ENCODE peak calls at places on chromosomes 1 and 21, in four cellular contexts. X is ovary, D is coronary artery, P is RWPE1. E is an unnamed sample.

GRCh38 chr1:167431261-167431908 is 86.9 kb downstream of the CD247 start:
- DNase-seq in X (no peak), D (no peak), P (no peak), E (no peak)

GRCh38 chr1:204293605-204294365 is 65.9 kb downstream of the PLEKHA6 start:
- DNase-seq in X (no peak), D (no peak), P (no peak), E (no peak)

GRCh38 chr1:2472561-2473166 is 3.4 kb upstream of the PLCH2 start:
- DNase-seq in X (no peak), D (no peak), P (no peak), E (no peak)

GRCh38 chr1:156657161-156657970 is 15.4 kb downstream of the BCAN start:
- DNase-seq in X (peak; percentile 88), D (no peak), P (peak; percentile 80), E (peak; percentile 57)

GRCh38 chr1:201999625-202000238 is 10.7 kb upstream of the ELF3 start:
- DNase-seq in X (no peak), D (no peak), P (peak; percentile 78), E (no peak)

GRCh38 chr1:202192770-202193613 is 607 bp upstream of the LGR6 start:
- DNase-seq in X (peak; percentile 70), D (no peak), P (peak; percentile 67), E (peak; percentile 54)

GRCh38 chr1:44154049-44154448 is 12.6 kb upstream of the KLF18 start:
- DNase-seq in X (no peak), D (no peak), P (peak; percentile 8), E (no peak)

GRCh38 chr1:207454046-207454964 is at the start of gene CR2:
- DNase-seq in X (peak; percentile 34), D (no peak), P (peak; percentile 34), E (peak; percentile 10)

GRCh38 chr1:117147856-117148588 is 26.5 kb upstream of the TRIM45 start:
- DNase-seq in X (no peak), D (no peak), P (peak; percentile 22), E (peak; percentile 35)

GRCh38 chr1:229894535-229894934 is 172.5 kb upstream of the GALNT2 start:
- DNase-seq in X (no peak), D (no peak), P (no peak), E (no peak)

GRCh38 chr1:37998913-37999433 is 6.3 kb downstream of the FHL3 start:
- DNase-seq in X (peak; percentile 47), D (no peak), P (no peak), E (no peak)

GRCh38 chr1:178134061-178134460 is 40.2 kb downstream of the RASAL2 start:
- DNase-seq in X (no peak), D (no peak), P (no peak), E (no peak)

GRCh38 chr1:200767326-200767725 is 28.6 kb downstream of the CAMSAP2 start:
- DNase-seq in X (no peak), D (no peak), P (no peak), E (no peak)

GRCh38 chr1:13661539-13661938 is 38.4 kb upstream of the PRDM2 start:
- DNase-seq in X (no peak), D (no peak), P (peak; percentile 65), E (no peak)

GRCh38 chr1:43537423-43538142 is 6.9 kb downstream of the PTPRF start:
- DNase-seq in X (no peak), D (no peak), P (no peak), E (peak; percentile 90)

GRCh38 chr1:188599313-188599712 is 1770.6 kb downstream of the PLA2G4A start:
- DNase-seq in X (no peak), D (no peak), P (no peak), E (no peak)

GRCh38 chr1:112312879-112313278 is 83.1 kb upstream of the CTTNBP2NL start:
- DNase-seq in X (no peak), D (peak; percentile 41), P (no peak), E (no peak)

GRCh38 chr1:10765734-10766478 is 30.5 kb downstream of the CASZ1 start:
- DNase-seq in X (no peak), D (no peak), P (peak; percentile 30), E (peak; percentile 80)

GRCh38 chr1:79364896-79365295 is 358.4 kb upstream of the ADGRL4 start:
- DNase-seq in X (no peak), D (no peak), P (no peak), E (no peak)

GRCh38 chr1:36232212-36233031 is 8.2 kb downstream of the THRAP3 start:
- DNase-seq in X (no peak), D (no peak), P (no peak), E (no peak)

GRCh38 chr1:87333692-87334347 is 5.1 kb downstream of the LMO4 start:
- DNase-seq in X (no peak), D (no peak), P (no peak), E (no peak)

GRCh38 chr1:89633745-89634625 is 1.1 kb downstream of the LRRC8C start:
- DNase-seq in X (peak; percentile 45), D (no peak), P (peak; percentile 39), E (no peak)

GRCh38 chr1:92858564-92859399 is 26.9 kb downstream of the RPL5 start:
- DNase-seq in X (no peak), D (no peak), P (peak; percentile 84), E (peak; percentile 76)

GRCh38 chr1:109185990-109186703 is 27.6 kb upstream of the SARS1 start:
- DNase-seq in X (no peak), D (no peak), P (no peak), E (no peak)
- H3K27ac ChIP-seq in X (no peak overlapping the region), D (no peak overlapping the region), P (no peak overlapping the region), E (peak overlapping the region; percentile 76)

DNA sequence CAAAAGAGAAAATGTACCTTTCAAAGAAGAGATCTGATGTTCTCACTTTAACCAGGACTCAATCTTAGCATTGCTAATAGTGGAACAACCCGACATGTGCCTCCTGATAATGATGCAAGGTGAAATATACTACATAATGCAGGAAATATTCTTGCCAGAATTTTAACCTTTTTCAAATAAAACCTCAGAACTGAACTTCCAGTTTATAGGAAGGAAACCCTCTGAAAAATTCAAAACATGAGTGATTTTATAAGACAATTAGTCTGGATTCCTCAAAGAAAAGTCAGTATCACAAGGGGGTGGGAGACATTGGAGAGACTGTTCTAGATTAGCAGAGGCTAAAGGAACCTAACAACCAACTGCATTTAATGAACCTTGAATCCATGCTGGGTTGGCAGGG is 18.1 kb downstream of the AHCYL1 start:
- DNase-seq in X (no peak), D (no peak), P (no peak), E (no peak)
- H3K27ac ChIP-seq in X (no peak overlapping the region), D (no peak overlapping the region), P (no peak overlapping the region), E (no peak overlapping the region)

GRCh38 chr21:37763298-37763697 is 153.0 kb downstream of the KCNJ6 start:
- DNase-seq in X (no peak), D (no peak), P (no peak), E (no peak)
- H3K27ac ChIP-seq in X (no peak overlapping the region), D (no peak overlapping the region), P (no peak overlapping the region), E (no peak overlapping the region)

GRCh38 chr1:64526312-64526711 is 56.4 kb downstream of the CACHD1 start:
- DNase-seq in X (no peak), D (no peak), P (peak; percentile 20), E (peak; percentile 17)
- H3K27ac ChIP-seq in X (no peak overlapping the region), D (no peak overlapping the region), P (no peak overlapping the region), E (peak overlapping the region; percentile 50)

DNA sequence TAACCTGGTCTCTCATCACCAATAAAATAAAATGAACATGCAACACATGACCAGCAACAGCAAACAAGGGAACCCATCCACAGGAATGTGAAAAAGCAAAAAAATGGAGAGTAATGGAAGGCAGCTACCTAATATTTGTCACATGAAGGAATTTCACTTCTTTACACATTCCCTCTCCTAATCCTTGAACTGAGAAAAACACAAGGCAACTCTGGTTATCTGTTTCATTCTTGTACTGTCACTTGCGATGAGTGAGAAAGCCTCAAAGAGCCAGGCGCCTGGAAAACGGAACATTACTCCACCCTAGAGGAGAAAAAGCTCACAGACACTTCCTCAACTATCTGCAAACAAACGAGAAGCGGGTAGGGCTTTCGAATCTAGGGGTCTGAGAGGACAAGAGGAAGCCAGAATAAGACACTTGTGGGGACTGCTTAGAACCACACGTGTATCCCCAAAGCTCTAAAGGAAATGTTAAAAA is 13.8 kb downstream of the HSF2BP start:
- DNase-seq in X (no peak), D (no peak), P (peak; percentile 49), E (peak; percentile 64)
- H3K27ac ChIP-seq in X (no peak overlapping the region), D (peak overlapping the region; percentile 42), P (no peak overlapping the region), E (peak overlapping the region; percentile 67)

GRCh38 chr1:46221749-46222148 is 18.6 kb downstream of the LURAP1 start:
- DNase-seq in X (no peak), D (no peak), P (no peak), E (no peak)
- H3K27ac ChIP-seq in X (no peak overlapping the region), D (no peak overlapping the region), P (peak overlapping the region; percentile 31), E (no peak overlapping the region)

GRCh38 chr1:40060351-40060750 is 19.8 kb downstream of the CAP1 start:
- DNase-seq in X (no peak), D (no peak), P (no peak), E (no peak)
- H3K27ac ChIP-seq in X (no peak overlapping the region), D (no peak overlapping the region), P (no peak overlapping the region), E (peak overlapping the region; percentile 10)